ENCODE peak calls at places on chromosome 9, in nine cellular contexts. E is ovary, T is spleen, R is stomach, Y is prostate gland, D is upper lobe of left lung, M is A549, P is IMR-90, S is lower leg skin. H is an unnamed sample.

GRCh38 chr9:119967867-119968535 is 598.8 kb upstream of the BRINP1 start:
- DNase-seq in P (no peak), T (no peak), R (no peak), E (no peak), M (no peak), Y (peak), D (no peak), S (no peak), H (no peak)

GRCh38 chr9:92048924-92049625 is 66.1 kb downstream of the SPTLC1 start:
- DNase-seq in T (no peak), M (no peak), R (no peak), E (no peak), D (no peak), P (peak), Y (no peak), S (no peak), H (no peak)

GRCh38 chr9:2087500-2088313 is 72.6 kb downstream of the SMARCA2 start:
- DNase-seq in M (peak), S (no peak), D (no peak), Y (no peak), T (no peak), R (no peak), P (peak), E (no peak), H (no peak)

GRCh38 chr9:89359636-89360315 is 41.5 kb downstream of the SECISBP2 start:
- DNase-seq in E (no peak), M (no peak), S (no peak), D (no peak), P (peak), T (no peak), Y (no peak), R (no peak), H (no peak)

GRCh38 chr9:101514056-101514455 is 19.6 kb upstream of the RNF20 start:
- DNase-seq in R (no peak), S (no peak), Y (no peak), T (no peak), P (peak), M (no peak), E (no peak), D (no peak), H (no peak)

GRCh38 chr9:128550226-128550625 is 2.2 kb upstream of the SPTAN1 start:
- DNase-seq in T (no peak), P (no peak), D (no peak), Y (no peak), M (no peak), S (no peak), E (no peak), R (no peak), H (no peak)

GRCh38 chr9:79801459-79801858 is 229.7 kb downstream of the TLE4 start:
- DNase-seq in S (no peak), M (no peak), E (no peak), P (no peak), D (no peak), R (no peak), Y (no peak), T (no peak), H (no peak)

GRCh38 chr9:93945400-93946337 is 9.5 kb downstream of the BARX1 start:
- DNase-seq in Y (no peak), D (no peak), P (no peak), R (no peak), M (no peak), E (no peak), S (no peak), T (no peak), H (no peak)

GRCh38 chr9:110638381-110638954 is 30.1 kb upstream of the MUSK start:
- DNase-seq in T (no peak), Y (no peak), E (no peak), R (no peak), P (peak), S (no peak), M (peak), D (no peak), H (no peak)

GRCh38 chr9:110259566-110259965 is 3.3 kb upstream of the TXN start:
- DNase-seq in D (no peak), T (no peak), P (no peak), S (no peak), R (no peak), Y (no peak), M (no peak), E (no peak), H (no peak)

GRCh38 chr9:119221281-119221680 is 148.0 kb downstream of the BRINP1 start:
- DNase-seq in R (no peak), Y (no peak), M (no peak), P (no peak), T (no peak), D (no peak), S (no peak), E (no peak), H (no peak)

GRCh38 chr9:75911390-75911789 is 20.9 kb downstream of the PCSK5 start:
- DNase-seq in R (no peak), D (no peak), P (no peak), S (no peak), E (no peak), M (no peak), T (no peak), Y (no peak), H (no peak)

GRCh38 chr9:6367128-6367741 is 39.1 kb downstream of the TPD52L3 start:
- DNase-seq in Y (no peak), S (no peak), E (no peak), M (no peak), P (peak), T (no peak), D (no peak), R (no peak), H (no peak)

GRCh38 chr9:114855488-114855887 is 49.6 kb upstream of the TNFSF15 start:
- DNase-seq in E (no peak), P (peak), D (no peak), T (no peak), R (no peak), S (no peak), Y (no peak), M (no peak), H (no peak)

GRCh38 chr9:105114318-105114717 is 130.1 kb upstream of the SLC44A1 start:
- DNase-seq in D (no peak), M (no peak), R (no peak), T (no peak), E (no peak), S (no peak), Y (no peak), P (no peak), H (no peak)

GRCh38 chr9:17625644-17626388 is 47.0 kb downstream of the SH3GL2 start:
- DNase-seq in P (peak), T (no peak), D (no peak), R (no peak), E (no peak), M (no peak), Y (no peak), S (no peak), H (no peak)

GRCh38 chr9:77575785-77576184 is 72.3 kb downstream of the GNA14 start:
- DNase-seq in P (peak), M (peak), T (no peak), S (no peak), E (no peak), R (no peak), Y (no peak), D (no peak), H (no peak)

GRCh38 chr9:89116064-89116817 is 62.4 kb downstream of the SHC3 start:
- DNase-seq in T (no peak), M (peak), R (no peak), P (peak), D (no peak), S (no peak), Y (no peak), E (no peak), H (no peak)

GRCh38 chr9:9216934-9217333 is 1395.9 kb downstream of the PTPRD start:
- DNase-seq in S (no peak), T (no peak), P (no peak), E (no peak), M (no peak), D (no peak), R (no peak), Y (no peak), H (no peak)

GRCh38 chr9:114287763-114288232 is 35.1 kb upstream of the ORM1 start:
- DNase-seq in S (no peak), E (no peak), T (peak), D (peak), Y (no peak), R (no peak), P (no peak), M (no peak), H (peak)

GRCh38 chr9:89007041-89007440 is 15.8 kb downstream of the S1PR3 start:
- DNase-seq in D (no peak), Y (no peak), M (no peak), T (no peak), E (no peak), P (no peak), R (no peak), S (peak), H (peak)

GRCh38 chr9:36148652-36149051 is 12.1 kb downstream of the GLIPR2 start:
- DNase-seq in Y (peak), P (peak), S (peak), R (peak), M (peak), T (peak), E (peak), D (peak), H (peak)

GRCh38 chr9:87285183-87285582 is 212.5 kb upstream of the DAPK1 start:
- DNase-seq in M (no peak), S (no peak), D (no peak), P (peak), T (no peak), Y (peak), E (no peak), R (peak), H (no peak)

GRCh38 chr9:132670816-132671371 is 630 bp downstream of the GTF3C4 start:
- DNase-seq in E (no peak), M (peak), P (peak), Y (no peak), S (peak), D (peak), R (no peak), T (peak), H (no peak)

GRCh38 chr9:126399251-126399650 is 72.6 kb downstream of the MVB12B start:
- DNase-seq in R (no peak), P (peak), Y (no peak), T (no peak), E (no peak), S (no peak), M (no peak), D (no peak), H (no peak)

GRCh38 chr9:111427186-111427585 is 57.0 kb downstream of the ECPAS start:
- DNase-seq in E (no peak), S (no peak), Y (no peak), T (no peak), R (no peak), P (peak), M (peak), D (no peak), H (no peak)

GRCh38 chr9:69571032-69571431 is 101.1 kb downstream of the APBA1 start:
- DNase-seq in T (no peak), R (no peak), M (no peak), S (no peak), P (no peak), Y (no peak), D (no peak), E (no peak), H (no peak)

GRCh38 chr9:107750741-107751521 is 261.4 kb upstream of the KLF4 start:
- DNase-seq in D (peak), S (peak), M (peak), T (no peak), E (peak), R (peak), P (peak), Y (peak), H (peak)

GRCh38 chr9:32378496-32378895 is 5.9 kb upstream of the ACO1 start:
- DNase-seq in R (no peak), Y (peak), M (peak), T (no peak), D (no peak), P (peak), E (peak), S (no peak), H (no peak)

GRCh38 chr9:4297151-4297794 is 2.6 kb downstream of the GLIS3 start:
- DNase-seq in T (peak), R (peak), D (peak), S (peak), M (peak), Y (peak), E (peak), P (peak), H (peak)

GRCh38 chr9:133979921-133980863 is 11.9 kb downstream of the VAV2 start:
- DNase-seq in P (no peak), Y (no peak), T (peak), S (no peak), E (no peak), D (no peak), M (no peak), R (no peak), H (no peak)

GRCh38 chr9:133979124-133979920 is 12.8 kb downstream of the VAV2 start:
- DNase-seq in Y (no peak), T (peak), P (peak), S (no peak), R (no peak), D (peak), E (no peak), M (no peak), H (no peak)

GRCh38 chr9:133977421-133978201 is 14.5 kb downstream of the VAV2 start:
- DNase-seq in M (no peak), Y (no peak), E (no peak), D (no peak), S (no peak), P (no peak), T (peak), R (no peak), H (no peak)

GRCh38 chr9:133976888-133977287 is 15.2 kb downstream of the VAV2 start:
- DNase-seq in D (no peak), E (no peak), Y (no peak), S (no peak), M (no peak), P (no peak), R (no peak), T (peak), H (no peak)

DNA sequence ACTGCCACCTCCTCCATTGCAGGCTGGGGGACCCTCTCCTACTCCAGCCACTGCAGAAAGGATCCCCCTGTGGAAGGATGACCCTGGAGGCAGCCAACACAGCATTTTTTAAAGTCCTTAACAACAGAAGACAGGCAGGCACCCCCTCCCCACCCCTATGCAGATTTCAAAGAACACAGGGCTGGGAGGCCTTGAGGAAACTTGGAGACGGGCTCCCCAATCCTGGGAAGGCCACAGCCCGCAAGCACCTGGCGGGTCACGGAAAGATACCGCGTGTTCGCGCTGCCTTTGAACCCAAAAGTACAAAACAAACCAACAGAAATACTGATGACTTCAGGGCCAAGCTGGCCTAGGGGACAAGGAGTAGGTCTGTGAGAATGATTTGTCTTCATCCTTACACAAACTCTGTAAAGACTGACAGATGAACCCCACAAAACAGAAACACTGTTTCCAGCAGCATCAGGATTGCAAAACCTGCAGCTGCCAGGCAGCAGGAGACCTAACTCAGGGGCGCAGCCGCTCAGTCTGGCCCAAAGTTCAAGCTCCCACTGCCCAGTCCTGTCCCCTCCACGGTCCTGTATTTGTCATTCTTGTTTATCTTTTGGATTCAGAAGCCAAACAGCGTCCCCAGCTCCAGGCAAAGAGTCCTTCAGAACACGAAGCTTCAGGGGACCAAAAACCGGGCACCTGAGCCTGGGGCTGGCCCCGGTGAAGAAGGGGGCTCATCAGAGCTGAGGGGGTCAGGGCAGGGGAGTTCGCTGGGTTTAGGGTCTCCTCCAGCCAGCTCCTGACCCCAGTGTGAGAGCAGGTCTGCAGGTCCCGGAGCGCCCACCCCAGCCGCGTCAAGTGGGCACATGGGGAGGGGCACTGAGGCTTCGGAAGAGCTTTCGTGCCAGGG is 13.6 kb downstream of the VAV2 start:
- DNase-seq in D (no peak), P (no peak), R (no peak), S (no peak), E (no peak), Y (no peak), M (no peak), T (peak), H (no peak)
- H3K4me3 ChIP-seq in D (no peak), P (no peak), R (peak), S (no peak), E (no peak), Y (no peak), M (no peak), T (no peak), H (no peak)

DNA sequence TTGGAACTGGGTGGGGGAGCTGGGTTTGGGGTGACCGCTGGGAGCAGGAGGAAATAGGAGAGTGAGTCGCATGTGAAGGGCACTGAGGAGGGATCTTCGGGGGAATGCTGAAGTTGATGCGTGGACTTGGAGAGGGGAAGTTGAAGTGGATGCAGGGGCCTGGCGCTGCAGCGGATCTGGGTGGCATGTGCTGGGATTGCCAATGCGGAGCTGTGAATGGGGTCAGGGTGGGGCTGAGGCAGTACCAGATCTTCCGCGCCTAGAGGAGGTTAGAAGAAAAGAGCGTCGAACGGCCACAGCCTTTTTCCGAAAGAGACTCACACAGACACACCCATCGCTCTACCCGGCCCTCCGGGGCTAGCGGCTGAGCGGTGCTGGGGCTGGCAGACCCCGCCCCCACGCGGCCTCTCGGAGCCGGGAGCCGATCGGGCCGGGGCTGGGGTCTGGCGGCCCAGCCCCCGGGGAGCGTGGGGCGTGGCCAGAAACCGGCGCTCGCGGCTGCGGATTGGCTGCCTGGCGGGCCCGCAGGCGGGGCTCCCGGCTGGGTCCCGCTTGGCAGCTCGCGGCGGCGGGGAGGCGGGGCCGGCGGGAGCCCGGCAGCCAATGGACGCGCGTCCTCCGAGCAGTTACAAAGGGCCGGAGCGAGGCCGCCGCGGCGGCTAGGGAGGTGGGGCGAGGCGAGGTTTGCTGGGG is at the start of gene TGFBR1:
- DNase-seq in T (peak), S (peak), E (peak), D (peak), P (peak), R (peak), M (peak), Y (peak), H (peak)
- TF ChIP-seq POLR2A in T (peak), S (no peak), E (peak), D (peak), P (peak), R (no peak), M (no peak), Y (peak), H (no peak)

DNA sequence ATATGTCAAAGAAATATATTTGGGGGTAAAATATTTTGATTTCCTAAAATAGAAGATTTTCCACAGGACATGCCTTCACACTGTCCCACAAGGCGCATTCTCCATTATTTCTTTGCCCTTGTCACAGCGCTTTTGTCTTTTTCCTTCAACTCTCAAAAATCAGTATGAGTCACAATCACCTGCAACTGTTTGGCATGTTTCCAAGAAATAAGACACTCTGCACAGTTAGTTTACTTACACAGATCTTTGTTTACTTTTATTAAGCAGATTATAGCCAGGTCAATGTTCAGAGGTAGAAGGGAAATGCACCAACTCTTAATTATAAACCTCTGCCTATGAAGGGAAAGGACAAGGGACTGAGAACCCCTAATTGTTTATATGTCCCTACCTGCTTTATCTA is 9.5 kb downstream of the CEMIP2 start:
- DNase-seq in S (no peak), P (peak), E (no peak), Y (peak), D (no peak), R (no peak), M (peak), T (no peak), H (no peak)
- H3K4me3 ChIP-seq in S (no peak), P (no peak), E (no peak), Y (no peak), D (no peak), R (no peak), M (peak), T (no peak), H (no peak)

GRCh38 chr9:137006116-137007003 is 10.0 kb upstream of the CLIC3 start:
- DNase-seq in D (no peak), S (no peak), E (peak), T (no peak), M (no peak), Y (no peak), P (peak), R (no peak), H (no peak)
- TF ChIP-seq POLR2A in D (no peak), S (no peak), E (no peak), T (no peak), M (no peak), Y (no peak), P (no peak), R (no peak), H (no peak)

H was measured in breast epithelium.